ENCODE peak calls at places on chromosomes 2 and 18, in four cellular contexts. W is cardiac septum, M is osteoblast, R is posterior vena cava. E is an unnamed sample.

GRCh38 chr2:183665976-183666375 is 541.7 kb downstream of the NUP35 start:
- DNase-seq in W (no peak), M (no peak), R (no peak), E (peak)

GRCh38 chr2:100936070-100936741 is 65.9 kb upstream of the RPL31 start:
- DNase-seq in W (no peak), M (no peak), R (no peak), E (no peak)

GRCh38 chr2:85588218-85589044 is 4.2 kb downstream of the VAMP5 start:
- DNase-seq in W (no peak), M (no peak), R (no peak), E (no peak)

GRCh38 chr2:140814141-140814540 is 1316.7 kb downstream of the LRP1B start:
- DNase-seq in W (no peak), M (no peak), R (no peak), E (no peak)

GRCh38 chr18:22005191-22005824 is 164.1 kb upstream of the GATA6 start:
- DNase-seq in W (no peak), M (no peak), R (peak), E (peak)

GRCh38 chr18:6628189-6628588 is 101.3 kb upstream of the ARHGAP28 start:
- DNase-seq in W (no peak), M (no peak), R (no peak), E (no peak)

GRCh38 chr2:224976629-224977525 is 65.4 kb downstream of the DOCK10 start:
- DNase-seq in W (no peak), M (no peak), R (no peak), E (no peak)

GRCh38 chr2:115825912-115826311 is 1383.5 kb downstream of the DPP10 start:
- DNase-seq in W (no peak), M (peak), R (no peak), E (no peak)

GRCh38 chr2:228600265-228600664 is 418.8 kb upstream of the SPHKAP start:
- DNase-seq in W (no peak), M (peak), R (no peak), E (peak)

GRCh38 chr2:31235504-31235902 is 1.6 kb downstream of the EHD3 start:
- DNase-seq in W (peak), M (peak), R (no peak), E (peak)

GRCh38 chr2:11750422-11750821 is 4.0 kb downstream of the LPIN1 start:
- DNase-seq in W (no peak), M (peak), R (no peak), E (no peak)

GRCh38 chr2:10453899-10454298 is 5.8 kb upstream of the ODC1 start:
- DNase-seq in W (no peak), M (no peak), R (no peak), E (no peak)

GRCh38 chr2:42270757-42271156 is 90.3 kb downstream of the COX7A2L start:
- DNase-seq in W (no peak), M (no peak), R (no peak), E (no peak)

GRCh38 chr18:56374005-56374655 is 264.3 kb downstream of the TXNL1 start:
- DNase-seq in W (no peak), M (no peak), R (no peak), E (peak)

GRCh38 chr18:24695168-24695567 is 234.7 kb downstream of the HRH4 start:
- DNase-seq in W (no peak), M (no peak), R (no peak), E (no peak)